ENCODE peak calls at places on chromosomes 13 and 19, in ten cellular contexts. M is brain pericyte; X is cerebellar nuclear complex; D is AG04450; Y is chondrocyte; A is EH; H is lower leg skin; O is epithelial cell of esophagus; Z is hippocampal formation; R is stimulated activated CD8-positive, alpha-beta memory T cell treated with anti-CD3 and anti-CD28 coated beads, Interleukin-2, amount 100 ng/mL, for 48 hours. U is an unnamed sample.

GRCh38 chr13:48412100-48412556 is 785 bp downstream of the LPAR6 start:
- DNase-seq in R (no peak), O (peak), A (peak), H (no peak), D (no peak), X (no peak), M (no peak), Z (no peak), Y (no peak), U (no peak)

GRCh38 chr19:55702131-55702627 is 27.2 kb downstream of the EPN1 start:
- DNase-seq in O (no peak), A (no peak), Y (peak), D (no peak), X (no peak), H (peak), M (no peak), Z (no peak), R (no peak), U (no peak)

GRCh38 chr19:28915737-28916460 is 297.1 kb downstream of the UQCRFS1 start:
- DNase-seq in X (no peak), A (no peak), D (no peak), M (no peak), H (no peak), Z (no peak), O (no peak), R (no peak), Y (no peak), U (no peak)

GRCh38 chr19:13864513-13865242 is 12.3 kb upstream of the NANOS3 start:
- DNase-seq in X (no peak), H (no peak), D (no peak), M (no peak), Y (no peak), R (no peak), O (no peak), A (no peak), Z (no peak), U (no peak)

GRCh38 chr19:58585442-58586130 is 12.5 kb upstream of the MZF1 start:
- DNase-seq in Y (no peak), Z (no peak), X (no peak), H (no peak), O (no peak), D (no peak), R (no peak), M (no peak), A (no peak), U (no peak)

GRCh38 chr13:99981115-99982020 is at the start of gene ZIC2:
- DNase-seq in R (no peak), H (no peak), Y (peak), O (peak), M (no peak), D (no peak), X (no peak), Z (no peak), A (peak), U (no peak)

GRCh38 chr13:33349314-33349995 is 63.9 kb upstream of the STARD13 start:
- DNase-seq in A (peak), D (no peak), Z (no peak), O (no peak), X (no peak), M (no peak), R (no peak), H (peak), Y (no peak), U (no peak)

GRCh38 chr13:50365683-50366391 is 350.6 kb downstream of the KCNRG start:
- DNase-seq in R (peak), M (no peak), O (peak), X (no peak), A (no peak), D (no peak), Z (no peak), H (no peak), Y (no peak), U (no peak)

GRCh38 chr13:60016229-60016628 is 147.5 kb downstream of the DIAPH3 start:
- DNase-seq in Y (no peak), D (no peak), M (no peak), H (no peak), A (no peak), R (no peak), X (no peak), O (peak), Z (no peak), U (no peak)

GRCh38 chr13:23146811-23147245 is 34.0 kb upstream of the SGCG start:
- DNase-seq in H (no peak), M (no peak), Y (no peak), R (no peak), X (no peak), O (peak), A (no peak), D (peak), Z (no peak), U (no peak)

GRCh38 chr19:14479985-14480694 is 5.0 kb upstream of the PTGER1 start:
- DNase-seq in D (no peak), Z (no peak), R (peak), H (no peak), O (peak), A (peak), M (no peak), Y (peak), X (no peak), U (peak)

GRCh38 chr19:42081584-42082258 is 5.8 kb downstream of the ZNF574 start:
- DNase-seq in Y (no peak), D (no peak), R (no peak), Z (no peak), A (peak), H (no peak), O (peak), M (no peak), X (no peak), U (peak)

GRCh38 chr19:46383846-46384245 is 29.5 kb downstream of the CCDC8 start:
- DNase-seq in A (no peak), R (no peak), D (no peak), H (peak), Y (peak), Z (no peak), O (no peak), X (no peak), M (no peak), U (no peak)

GRCh38 chr19:49776371-49776764 is 9.6 kb downstream of the AP2A1 start:
- DNase-seq in M (no peak), R (no peak), A (no peak), Y (no peak), D (no peak), H (no peak), X (no peak), O (no peak), Z (no peak), U (no peak)

GRCh38 chr19:1690570-1691307 is 38.3 kb upstream of the TCF3 start:
- DNase-seq in Y (no peak), H (no peak), Z (no peak), O (peak), M (no peak), D (no peak), R (peak), A (peak), X (no peak), U (no peak)

GRCh38 chr13:114135731-114136171 is 3.3 kb upstream of the RASA3 start:
- DNase-seq in R (no peak), A (no peak), O (no peak), H (no peak), Y (peak), X (no peak), D (no peak), Z (no peak), M (no peak), U (no peak)

U was measured in HuH-7.5.